ENCODE peak calls at places on chromosomes 6 and 20, in ten cellular contexts. One of them, this sample, is unnamed.

GRCh38 chr6:164185342-164185920 is 770.9 kb downstream of the QKI start:
- DNase-seq in T-helper 2 cell: no peak
- DNase-seq in EL: no peak
- DNase-seq in GM04504: no peak
- DNase-seq in osteocyte: peak
- DNase-seq in activated CD4-positive, alpha-beta memory T cell treated with anti-CD3 and anti-CD28 coated beads for 36 hours: no peak
- DNase-seq in NCI-H510A: no peak
- DNase-seq in COR-L47: peak
- DNase-seq in activated T-cell treated with anti-CD3 and anti-CD28 coated beads for 1 hour: no peak
- DNase-seq in NCI-H748 treated with DMSO at 0.1 percent for 48 hours: peak
- DNase-seq in this sample: no peak

GRCh38 chr6:107866606-107867301 is 42.6 kb upstream of the SCML4 start:
- DNase-seq in T-helper 2 cell: no peak
- DNase-seq in NCI-H510A: no peak
- DNase-seq in activated CD4-positive, alpha-beta memory T cell treated with anti-CD3 and anti-CD28 coated beads for 36 hours: no peak
- DNase-seq in osteocyte: no peak
- DNase-seq in GM04504: no peak
- DNase-seq in COR-L47: no peak
- DNase-seq in EL: peak
- DNase-seq in activated T-cell treated with anti-CD3 and anti-CD28 coated beads for 1 hour: peak
- DNase-seq in NCI-H748 treated with DMSO at 0.1 percent for 48 hours: peak
- DNase-seq in this sample: peak

GRCh38 chr6:63839485-63839884 is 203.9 kb downstream of the PHF3 start:
- DNase-seq in NCI-H510A: no peak
- DNase-seq in GM04504: no peak
- DNase-seq in T-helper 2 cell: no peak
- DNase-seq in activated T-cell treated with anti-CD3 and anti-CD28 coated beads for 1 hour: no peak
- DNase-seq in NCI-H748 treated with DMSO at 0.1 percent for 48 hours: no peak
- DNase-seq in osteocyte: no peak
- DNase-seq in activated CD4-positive, alpha-beta memory T cell treated with anti-CD3 and anti-CD28 coated beads for 36 hours: no peak
- DNase-seq in COR-L47: no peak
- DNase-seq in EL: no peak
- DNase-seq in this sample: peak

GRCh38 chr6:27546522-27546921 is 73.6 kb upstream of the ZNF184 start:
- DNase-seq in GM04504: no peak
- DNase-seq in osteocyte: no peak
- DNase-seq in activated T-cell treated with anti-CD3 and anti-CD28 coated beads for 1 hour: no peak
- DNase-seq in COR-L47: no peak
- DNase-seq in NCI-H748 treated with DMSO at 0.1 percent for 48 hours: no peak
- DNase-seq in EL: no peak
- DNase-seq in activated CD4-positive, alpha-beta memory T cell treated with anti-CD3 and anti-CD28 coated beads for 36 hours: no peak
- DNase-seq in T-helper 2 cell: no peak
- DNase-seq in NCI-H510A: no peak
- DNase-seq in this sample: no peak

GRCh38 chr6:143060806-143061596 is at the start of gene AIG1:
- DNase-seq in T-helper 2 cell: peak
- DNase-seq in NCI-H748 treated with DMSO at 0.1 percent for 48 hours: peak
- DNase-seq in activated T-cell treated with anti-CD3 and anti-CD28 coated beads for 1 hour: peak
- DNase-seq in EL: no peak
- DNase-seq in activated CD4-positive, alpha-beta memory T cell treated with anti-CD3 and anti-CD28 coated beads for 36 hours: peak
- DNase-seq in COR-L47: peak
- DNase-seq in osteocyte: peak
- DNase-seq in NCI-H510A: no peak
- DNase-seq in GM04504: no peak
- DNase-seq in this sample: no peak

GRCh38 chr20:58986286-58986967 is 5.4 kb downstream of the NELFCD start:
- DNase-seq in T-helper 2 cell: no peak
- DNase-seq in activated T-cell treated with anti-CD3 and anti-CD28 coated beads for 1 hour: no peak
- DNase-seq in COR-L47: no peak
- DNase-seq in activated CD4-positive, alpha-beta memory T cell treated with anti-CD3 and anti-CD28 coated beads for 36 hours: no peak
- DNase-seq in EL: no peak
- DNase-seq in osteocyte: no peak
- DNase-seq in NCI-H748 treated with DMSO at 0.1 percent for 48 hours: no peak
- DNase-seq in NCI-H510A: no peak
- DNase-seq in GM04504: no peak
- DNase-seq in this sample: no peak

GRCh38 chr6:30778001-30778400 is 33.7 kb upstream of the IER3 start:
- DNase-seq in activated T-cell treated with anti-CD3 and anti-CD28 coated beads for 1 hour: no peak
- DNase-seq in activated CD4-positive, alpha-beta memory T cell treated with anti-CD3 and anti-CD28 coated beads for 36 hours: no peak
- DNase-seq in EL: no peak
- DNase-seq in NCI-H510A: no peak
- DNase-seq in GM04504: no peak
- DNase-seq in osteocyte: no peak
- DNase-seq in COR-L47: no peak
- DNase-seq in NCI-H748 treated with DMSO at 0.1 percent for 48 hours: no peak
- DNase-seq in T-helper 2 cell: no peak
- DNase-seq in this sample: no peak

GRCh38 chr20:64160536-64161495 is 3.4 kb upstream of the MYT1 start:
- DNase-seq in NCI-H748 treated with DMSO at 0.1 percent for 48 hours: no peak
- DNase-seq in EL: no peak
- DNase-seq in activated T-cell treated with anti-CD3 and anti-CD28 coated beads for 1 hour: no peak
- DNase-seq in GM04504: no peak
- DNase-seq in T-helper 2 cell: no peak
- DNase-seq in osteocyte: no peak
- DNase-seq in activated CD4-positive, alpha-beta memory T cell treated with anti-CD3 and anti-CD28 coated beads for 36 hours: no peak
- DNase-seq in NCI-H510A: no peak
- DNase-seq in COR-L47: no peak
- DNase-seq in this sample: no peak

GRCh38 chr6:62013719-62014118 is 272.3 kb downstream of the KHDRBS2 start:
- DNase-seq in activated T-cell treated with anti-CD3 and anti-CD28 coated beads for 1 hour: no peak
- DNase-seq in T-helper 2 cell: no peak
- DNase-seq in osteocyte: no peak
- DNase-seq in COR-L47: no peak
- DNase-seq in activated CD4-positive, alpha-beta memory T cell treated with anti-CD3 and anti-CD28 coated beads for 36 hours: no peak
- DNase-seq in GM04504: no peak
- DNase-seq in NCI-H748 treated with DMSO at 0.1 percent for 48 hours: no peak
- DNase-seq in NCI-H510A: no peak
- DNase-seq in EL: no peak
- DNase-seq in this sample: no peak

GRCh38 chr6:3363296-3364025 is 93.4 kb downstream of the SLC22A23 start:
- DNase-seq in activated T-cell treated with anti-CD3 and anti-CD28 coated beads for 1 hour: no peak
- DNase-seq in T-helper 2 cell: no peak
- DNase-seq in NCI-H510A: no peak
- DNase-seq in GM04504: no peak
- DNase-seq in COR-L47: peak
- DNase-seq in EL: no peak
- DNase-seq in osteocyte: no peak
- DNase-seq in activated CD4-positive, alpha-beta memory T cell treated with anti-CD3 and anti-CD28 coated beads for 36 hours: peak
- DNase-seq in NCI-H748 treated with DMSO at 0.1 percent for 48 hours: no peak
- DNase-seq in this sample: no peak

GRCh38 chr20:21090112-21090737 is 15.9 kb downstream of the LINC00237 start:
- DNase-seq in osteocyte: no peak
- DNase-seq in NCI-H510A: no peak
- DNase-seq in GM04504: no peak
- DNase-seq in EL: no peak
- DNase-seq in COR-L47: peak
- DNase-seq in NCI-H748 treated with DMSO at 0.1 percent for 48 hours: peak
- DNase-seq in T-helper 2 cell: no peak
- DNase-seq in activated T-cell treated with anti-CD3 and anti-CD28 coated beads for 1 hour: no peak
- DNase-seq in activated CD4-positive, alpha-beta memory T cell treated with anti-CD3 and anti-CD28 coated beads for 36 hours: no peak
- DNase-seq in this sample: no peak

GRCh38 chr6:31736026-31736767 is at the start of gene CLIC1:
- DNase-seq in GM04504: peak
- DNase-seq in T-helper 2 cell: peak
- DNase-seq in activated T-cell treated with anti-CD3 and anti-CD28 coated beads for 1 hour: peak
- DNase-seq in COR-L47: peak
- DNase-seq in osteocyte: peak
- DNase-seq in NCI-H510A: peak
- DNase-seq in NCI-H748 treated with DMSO at 0.1 percent for 48 hours: peak
- DNase-seq in EL: peak
- DNase-seq in activated CD4-positive, alpha-beta memory T cell treated with anti-CD3 and anti-CD28 coated beads for 36 hours: peak
- DNase-seq in this sample: peak

GRCh38 chr20:21529863-21530262 is 16.0 kb upstream of the NKX2-2 start:
- DNase-seq in NCI-H510A: no peak
- DNase-seq in NCI-H748 treated with DMSO at 0.1 percent for 48 hours: peak
- DNase-seq in T-helper 2 cell: no peak
- DNase-seq in COR-L47: peak
- DNase-seq in GM04504: no peak
- DNase-seq in activated T-cell treated with anti-CD3 and anti-CD28 coated beads for 1 hour: no peak
- DNase-seq in activated CD4-positive, alpha-beta memory T cell treated with anti-CD3 and anti-CD28 coated beads for 36 hours: no peak
- DNase-seq in osteocyte: peak
- DNase-seq in EL: no peak
- DNase-seq in this sample: no peak

GRCh38 chr6:46331461-46331860 is 159.8 kb downstream of the RCAN2 start:
- DNase-seq in COR-L47: no peak
- DNase-seq in NCI-H748 treated with DMSO at 0.1 percent for 48 hours: no peak
- DNase-seq in osteocyte: no peak
- DNase-seq in GM04504: no peak
- DNase-seq in NCI-H510A: no peak
- DNase-seq in EL: no peak
- DNase-seq in activated CD4-positive, alpha-beta memory T cell treated with anti-CD3 and anti-CD28 coated beads for 36 hours: no peak
- DNase-seq in activated T-cell treated with anti-CD3 and anti-CD28 coated beads for 1 hour: no peak
- DNase-seq in T-helper 2 cell: no peak
- DNase-seq in this sample: peak

GRCh38 chr6:163231356-163232014 is 183.0 kb upstream of the QKI start:
- DNase-seq in GM04504: no peak
- DNase-seq in COR-L47: no peak
- DNase-seq in NCI-H748 treated with DMSO at 0.1 percent for 48 hours: no peak
- DNase-seq in osteocyte: no peak
- DNase-seq in T-helper 2 cell: no peak
- DNase-seq in EL: no peak
- DNase-seq in activated T-cell treated with anti-CD3 and anti-CD28 coated beads for 1 hour: no peak
- DNase-seq in activated CD4-positive, alpha-beta memory T cell treated with anti-CD3 and anti-CD28 coated beads for 36 hours: no peak
- DNase-seq in NCI-H510A: no peak
- DNase-seq in this sample: no peak

This sample was measured in cardiac muscle cell.